ENCODE peak calls at places on chromosomes 7 and 10, in four cellular contexts. One of them, this sample, is unnamed.

GRCh38 chr7:96016735-96017134 is 244.4 kb downstream of the DYNC1I1 start:
- DNase-seq in astrocyte: no peak
- DNase-seq in PC-9: no peak
- DNase-seq in tibial artery: no peak
- DNase-seq in this sample: no peak

GRCh38 chr7:27314111-27314510 is 71.5 kb downstream of the EVX1 start:
- DNase-seq in astrocyte: no peak
- DNase-seq in PC-9: peak; percentile 85
- DNase-seq in tibial artery: no peak
- DNase-seq in this sample: no peak

GRCh38 chr10:99548041-99548530 is 15.3 kb downstream of the NKX2-3 start:
- DNase-seq in astrocyte: no peak
- DNase-seq in PC-9: peak; percentile 39
- DNase-seq in tibial artery: no peak
- DNase-seq in this sample: no peak

GRCh38 chr7:151449990-151450389 is 10.0 kb upstream of the CRYGN start:
- DNase-seq in astrocyte: no peak
- DNase-seq in PC-9: no peak
- DNase-seq in tibial artery: no peak
- DNase-seq in this sample: no peak

GRCh38 chr10:80144302-80145131 is 12.0 kb downstream of the PLAC9 start:
- DNase-seq in astrocyte: no peak
- DNase-seq in PC-9: peak; percentile 58
- DNase-seq in tibial artery: peak; percentile 24
- DNase-seq in this sample: no peak

GRCh38 chr7:20578257-20578771 is 37.2 kb upstream of the ABCB5 start:
- DNase-seq in astrocyte: no peak
- DNase-seq in PC-9: no peak
- DNase-seq in tibial artery: no peak
- DNase-seq in this sample: no peak

GRCh38 chr7:139984642-139985539 is 77.9 kb downstream of the PARP12 start:
- DNase-seq in astrocyte: no peak
- DNase-seq in PC-9: no peak
- DNase-seq in tibial artery: no peak
- DNase-seq in this sample: no peak

GRCh38 chr10:70515035-70515702 is 36.6 kb downstream of the PALD1 start:
- DNase-seq in astrocyte: no peak
- DNase-seq in PC-9: no peak
- DNase-seq in tibial artery: no peak
- DNase-seq in this sample: no peak

GRCh38 chr7:20217193-20217948 is at the start of gene MACC1:
- DNase-seq in astrocyte: no peak
- DNase-seq in PC-9: peak; percentile 100
- DNase-seq in tibial artery: no peak
- DNase-seq in this sample: no peak

GRCh38 chr10:97229322-97229721 is 43.6 kb upstream of the SLIT1 start:
- DNase-seq in astrocyte: no peak
- DNase-seq in PC-9: no peak
- DNase-seq in tibial artery: no peak
- DNase-seq in this sample: no peak

GRCh38 chr10:23351914-23352313 is 7.3 kb upstream of the C10orf67 start:
- DNase-seq in astrocyte: peak; percentile 48
- DNase-seq in PC-9: peak; percentile 85
- DNase-seq in tibial artery: no peak
- DNase-seq in this sample: no peak

GRCh38 chr7:66725843-66726242 is 14.7 kb upstream of the RABGEF1 start:
- DNase-seq in astrocyte: no peak
- DNase-seq in PC-9: no peak
- DNase-seq in tibial artery: no peak
- DNase-seq in this sample: no peak

DNA sequence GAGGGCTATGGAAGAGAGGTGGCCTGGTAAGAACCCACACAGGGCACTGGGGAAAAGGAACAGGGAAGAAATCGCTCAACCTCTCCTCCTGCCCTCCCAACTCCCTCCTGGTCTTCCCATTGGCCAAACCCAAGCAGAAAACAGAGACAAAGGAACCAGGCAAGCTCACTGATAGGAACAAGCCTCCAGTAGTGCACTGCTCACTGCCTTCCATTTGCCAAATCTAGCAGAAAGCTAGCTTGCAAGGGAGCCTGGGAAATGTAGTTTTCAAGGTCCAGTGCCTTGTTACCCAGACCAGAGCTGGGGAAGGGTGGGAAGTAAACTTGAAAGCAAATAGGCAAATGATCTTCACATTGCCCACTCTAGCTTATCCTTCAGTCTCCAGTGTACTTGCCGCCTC is 556.1 kb upstream of the AUTS2 start:
- DNase-seq in astrocyte: no peak
- DNase-seq in PC-9: no peak
- DNase-seq in tibial artery: no peak
- DNase-seq in this sample: no peak
- H3K4me1 ChIP-seq in astrocyte: no peaks in the 10 kb centered on the region
- H3K4me1 ChIP-seq in PC-9: no peaks in the 10 kb centered on the region
- H3K4me1 ChIP-seq in tibial artery: no peaks in the 10 kb centered on the region
- H3K4me1 ChIP-seq in this sample: no peaks in the 10 kb centered on the region

GRCh38 chr7:69903410-69903809 is 305.1 kb downstream of the AUTS2 start:
- DNase-seq in astrocyte: peak; percentile 65
- DNase-seq in PC-9: no peak
- DNase-seq in tibial artery: no peak
- DNase-seq in this sample: no peak
- H3K4me1 ChIP-seq in astrocyte: no peaks in the 10 kb centered on the region
- H3K4me1 ChIP-seq in PC-9: no peaks in the 10 kb centered on the region
- H3K4me1 ChIP-seq in tibial artery: no peaks in the 10 kb centered on the region
- H3K4me1 ChIP-seq in this sample: no peaks in the 10 kb centered on the region

GRCh38 chr7:101165958-101166602 is 711 bp upstream of the VGF start:
- DNase-seq in astrocyte: no peak
- DNase-seq in PC-9: no peak
- DNase-seq in tibial artery: no peak
- DNase-seq in this sample: no peak
- H3K4me1 ChIP-seq in astrocyte: peaks cover 67% of the 10 kb centered on the region
- H3K4me1 ChIP-seq in PC-9: peaks cover 40% of the 10 kb centered on the region
- H3K4me1 ChIP-seq in tibial artery: no peaks in the 10 kb centered on the region
- H3K4me1 ChIP-seq in this sample: peaks cover 50% of the 10 kb centered on the region

DNA sequence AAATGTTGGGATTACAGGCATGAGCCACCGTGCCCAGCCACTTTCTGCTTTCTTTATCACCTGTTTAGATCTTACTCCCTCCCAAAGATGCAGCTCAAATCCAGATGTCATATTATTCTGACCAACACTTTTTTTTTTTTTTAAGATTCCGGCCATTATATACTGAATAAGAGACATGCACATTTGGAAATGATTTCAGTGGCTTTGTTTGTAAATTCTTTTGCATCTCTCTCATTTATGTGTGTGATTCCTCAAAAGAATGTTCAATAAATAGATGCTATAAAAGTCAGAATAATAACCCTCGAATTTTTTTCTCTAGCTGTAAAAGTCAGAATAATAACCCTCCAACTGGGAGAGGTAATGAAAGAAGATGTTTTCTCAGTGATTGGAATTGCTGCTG is 25.4 kb downstream of the HECW1 start:
- DNase-seq in astrocyte: no peak
- DNase-seq in PC-9: no peak
- DNase-seq in tibial artery: no peak
- DNase-seq in this sample: no peak
- H3K4me1 ChIP-seq in astrocyte: peaks cover 33% of the 10 kb centered on the region
- H3K4me1 ChIP-seq in PC-9: no peaks in the 10 kb centered on the region
- H3K4me1 ChIP-seq in tibial artery: no peaks in the 10 kb centered on the region
- H3K4me1 ChIP-seq in this sample: no peaks in the 10 kb centered on the region

This sample was measured in left ventricle myocardium inferior.